ENCODE peak calls at places on chromosomes 13 and 19, in seven cellular contexts. One of them, this sample, is unnamed.

GRCh38 chr13:111037838-111038397 is 77.2 kb upstream of the ARHGEF7 start:
- DNase-seq in tibial nerve: no peak
- DNase-seq in right lobe of liver: no peak
- DNase-seq in H9: no peak
- DNase-seq in K562: no peak
- DNase-seq in tibial artery: no peak
- DNase-seq in neural progenitor cell: no peak
- DNase-seq in this sample: no peak

GRCh38 chr19:47379398-47379938 is 30.4 kb downstream of the DHX34 start:
- DNase-seq in tibial nerve: no peak
- DNase-seq in right lobe of liver: no peak
- DNase-seq in H9: no peak
- DNase-seq in K562: no peak
- DNase-seq in tibial artery: no peak
- DNase-seq in neural progenitor cell: no peak
- DNase-seq in this sample: no peak

GRCh38 chr13:66859078-66859477 is 371.1 kb downstream of the PCDH9 start:
- DNase-seq in tibial nerve: no peak
- DNase-seq in right lobe of liver: no peak
- DNase-seq in H9: no peak
- DNase-seq in K562: no peak
- DNase-seq in tibial artery: no peak
- DNase-seq in neural progenitor cell: no peak
- DNase-seq in this sample: no peak

GRCh38 chr19:737591-738093 is 13.3 kb upstream of the MISP start:
- DNase-seq in tibial nerve: peak; percentile 24
- DNase-seq in right lobe of liver: no peak
- DNase-seq in H9: peak; percentile 81
- DNase-seq in K562: peak; percentile 92
- DNase-seq in tibial artery: no peak
- DNase-seq in neural progenitor cell: peak; percentile 63
- DNase-seq in this sample: peak; percentile 33

GRCh38 chr13:101942535-101943157 is 459.2 kb downstream of the FGF14 start:
- DNase-seq in tibial nerve: no peak
- DNase-seq in right lobe of liver: no peak
- DNase-seq in H9: no peak
- DNase-seq in K562: no peak
- DNase-seq in tibial artery: no peak
- DNase-seq in neural progenitor cell: peak; percentile 49
- DNase-seq in this sample: no peak

GRCh38 chr13:112861876-112862615 is 107.0 kb upstream of the MCF2L start:
- DNase-seq in tibial nerve: no peak
- DNase-seq in right lobe of liver: no peak
- DNase-seq in H9: no peak
- DNase-seq in K562: no peak
- DNase-seq in tibial artery: no peak
- DNase-seq in neural progenitor cell: no peak
- DNase-seq in this sample: no peak

GRCh38 chr13:95698047-95698749 is 21.3 kb downstream of the DNAJC3 start:
- DNase-seq in tibial nerve: no peak
- DNase-seq in right lobe of liver: no peak
- DNase-seq in H9: no peak
- DNase-seq in K562: peak; percentile 14
- DNase-seq in tibial artery: no peak
- DNase-seq in neural progenitor cell: no peak
- DNase-seq in this sample: no peak

GRCh38 chr13:33953203-33953602 is 135.3 kb downstream of the RFC3 start:
- DNase-seq in tibial nerve: no peak
- DNase-seq in right lobe of liver: no peak
- DNase-seq in H9: no peak
- DNase-seq in K562: no peak
- DNase-seq in tibial artery: no peak
- DNase-seq in neural progenitor cell: no peak
- DNase-seq in this sample: no peak

GRCh38 chr13:28866932-28867331 is 46.8 kb downstream of the MTUS2 start:
- DNase-seq in tibial nerve: no peak
- DNase-seq in right lobe of liver: no peak
- DNase-seq in H9: no peak
- DNase-seq in K562: no peak
- DNase-seq in tibial artery: no peak
- DNase-seq in neural progenitor cell: no peak
- DNase-seq in this sample: no peak

GRCh38 chr19:8214802-8215201 is 5.6 kb downstream of the CERS4 start:
- DNase-seq in tibial nerve: no peak
- DNase-seq in right lobe of liver: no peak
- DNase-seq in H9: no peak
- DNase-seq in K562: no peak
- DNase-seq in tibial artery: no peak
- DNase-seq in neural progenitor cell: no peak
- DNase-seq in this sample: no peak

GRCh38 chr13:97967948-97968347 is 14.5 kb downstream of the IPO5 start:
- DNase-seq in tibial nerve: peak; percentile 29
- DNase-seq in right lobe of liver: no peak
- DNase-seq in H9: no peak
- DNase-seq in K562: no peak
- DNase-seq in tibial artery: no peak
- DNase-seq in neural progenitor cell: no peak
- DNase-seq in this sample: no peak

GRCh38 chr13:91181892-91182291 is 165.6 kb upstream of the MIR17HG start:
- DNase-seq in tibial nerve: no peak
- DNase-seq in right lobe of liver: no peak
- DNase-seq in H9: no peak
- DNase-seq in K562: no peak
- DNase-seq in tibial artery: no peak
- DNase-seq in neural progenitor cell: no peak
- DNase-seq in this sample: no peak

GRCh38 chr13:74920945-74921725 is 560.8 kb downstream of the TBC1D4 start:
- DNase-seq in tibial nerve: no peak
- DNase-seq in right lobe of liver: no peak
- DNase-seq in H9: no peak
- DNase-seq in K562: peak; percentile 5
- DNase-seq in tibial artery: no peak
- DNase-seq in neural progenitor cell: no peak
- DNase-seq in this sample: no peak

GRCh38 chr19:50794778-50795664 is 4.8 kb downstream of the ACP4 start:
- DNase-seq in tibial nerve: no peak
- DNase-seq in right lobe of liver: no peak
- DNase-seq in H9: no peak
- DNase-seq in K562: peak; percentile 59
- DNase-seq in tibial artery: no peak
- DNase-seq in neural progenitor cell: no peak
- DNase-seq in this sample: no peak

GRCh38 chr13:45527699-45528462 is 63.1 kb downstream of the COG3 start:
- DNase-seq in tibial nerve: no peak
- DNase-seq in right lobe of liver: no peak
- DNase-seq in H9: no peak
- DNase-seq in K562: no peak
- DNase-seq in tibial artery: no peak
- DNase-seq in neural progenitor cell: no peak
- DNase-seq in this sample: no peak

GRCh38 chr13:93227906-93228801 is 1.5 kb downstream of the GPC6 start:
- DNase-seq in tibial nerve: peak; percentile 51
- DNase-seq in right lobe of liver: peak; percentile 74
- DNase-seq in H9: peak; percentile 78
- DNase-seq in K562: peak; percentile 69
- DNase-seq in tibial artery: peak; percentile 86
- DNase-seq in neural progenitor cell: peak; percentile 93
- DNase-seq in this sample: no peak

GRCh38 chr19:48351341-48351752 is 12.4 kb downstream of the TMEM143 start:
- DNase-seq in tibial nerve: peak; percentile 57
- DNase-seq in right lobe of liver: peak; percentile 72
- DNase-seq in H9: peak; percentile 84
- DNase-seq in K562: peak; percentile 86
- DNase-seq in tibial artery: no peak
- DNase-seq in neural progenitor cell: peak; percentile 81
- DNase-seq in this sample: peak; percentile 57

GRCh38 chr19:36997843-36998235 is 80.4 kb upstream of the ZNF420 start:
- DNase-seq in tibial nerve: no peak
- DNase-seq in right lobe of liver: no peak
- DNase-seq in H9: no peak
- DNase-seq in K562: no peak
- DNase-seq in tibial artery: no peak
- DNase-seq in neural progenitor cell: no peak
- DNase-seq in this sample: no peak
- H3K9me3 ChIP-seq in tibial nerve: no peaks in the 10 kb centered on the region
- H3K9me3 ChIP-seq in right lobe of liver: peaks cover 3% of the 10 kb centered on the region
- H3K9me3 ChIP-seq in H9: peaks cover 54% of the 10 kb centered on the region
- H3K9me3 ChIP-seq in K562: no peaks in the 10 kb centered on the region
- H3K9me3 ChIP-seq in tibial artery: no peaks in the 10 kb centered on the region
- H3K9me3 ChIP-seq in neural progenitor cell: peaks cover 37% of the 10 kb centered on the region
- H3K9me3 ChIP-seq in this sample: peaks cover 12% of the 10 kb centered on the region

DNA sequence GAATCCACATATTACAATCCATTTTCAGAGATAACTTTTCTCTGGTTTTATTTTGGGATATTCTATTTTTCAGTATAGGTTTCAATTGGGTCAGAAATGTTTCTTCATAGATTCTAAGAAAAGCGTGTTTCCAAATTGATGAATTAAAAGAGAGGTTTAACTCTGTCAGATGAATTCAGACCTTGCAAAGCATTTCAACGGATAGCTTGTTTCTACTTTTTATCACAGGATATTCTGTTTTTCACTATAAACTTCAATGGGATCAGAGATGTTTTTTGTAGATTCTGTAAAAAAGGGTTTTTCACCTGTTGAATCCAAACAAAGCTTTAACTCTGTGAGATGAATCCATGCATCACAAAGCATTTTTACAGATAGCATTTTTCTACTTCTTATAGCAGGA is 1498.1 kb downstream of the UQCRFS1 start:
- DNase-seq in tibial nerve: no peak
- DNase-seq in right lobe of liver: no peak
- DNase-seq in H9: no peak
- DNase-seq in K562: no peak
- DNase-seq in tibial artery: no peak
- DNase-seq in neural progenitor cell: no peak
- DNase-seq in this sample: no peak
- H3K9me3 ChIP-seq in tibial nerve: no peaks in the 10 kb centered on the region
- H3K9me3 ChIP-seq in right lobe of liver: no peaks in the 10 kb centered on the region
- H3K9me3 ChIP-seq in H9: peaks cover 90% of the 10 kb centered on the region
- H3K9me3 ChIP-seq in K562: no peaks in the 10 kb centered on the region
- H3K9me3 ChIP-seq in tibial artery: peaks cover 2% of the 10 kb centered on the region
- H3K9me3 ChIP-seq in neural progenitor cell: peaks cover 21% of the 10 kb centered on the region
- H3K9me3 ChIP-seq in this sample: peaks cover 2% of the 10 kb centered on the region

DNA sequence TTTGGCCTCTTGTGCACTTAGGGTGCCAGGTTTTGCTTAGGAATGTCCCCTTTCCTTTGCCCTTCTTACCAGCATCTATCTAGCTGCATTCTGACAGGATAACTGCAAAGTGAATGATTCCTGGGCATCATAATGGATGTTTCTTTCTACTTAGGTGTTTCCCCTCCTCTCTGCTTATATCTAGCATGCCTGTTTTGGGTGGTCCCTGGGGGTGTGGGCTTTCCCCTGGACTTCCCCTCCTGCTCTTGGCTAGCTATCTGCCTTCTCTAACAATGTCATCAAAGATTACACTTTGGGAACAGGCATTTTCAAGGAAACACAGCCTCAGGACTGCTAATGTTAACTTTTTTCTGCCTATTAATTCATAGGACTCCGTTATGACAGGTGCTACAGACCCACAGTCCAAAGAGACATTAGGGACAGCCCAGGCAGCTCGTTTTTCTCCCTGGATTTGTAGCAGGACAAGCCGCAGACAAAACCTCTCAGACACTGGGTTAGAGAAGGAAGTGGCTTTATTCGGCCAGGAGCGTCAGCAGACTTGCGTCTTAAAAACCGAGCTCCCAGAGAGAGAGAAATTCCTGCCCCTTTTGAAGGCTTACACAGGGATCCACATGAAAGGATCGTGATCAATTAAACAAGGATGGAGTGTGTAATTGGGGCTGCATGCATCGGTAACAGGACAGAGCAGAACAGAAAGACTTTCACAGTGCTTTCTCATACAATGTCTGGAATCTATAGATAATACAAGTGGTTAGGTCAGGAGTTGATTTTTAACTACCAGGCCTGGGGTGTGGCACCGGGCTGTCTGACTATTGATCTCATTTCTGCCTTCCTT is 17.3 kb downstream of the ZNF700 start:
- DNase-seq in tibial nerve: no peak
- DNase-seq in right lobe of liver: no peak
- DNase-seq in H9: no peak
- DNase-seq in K562: no peak
- DNase-seq in tibial artery: no peak
- DNase-seq in neural progenitor cell: no peak
- DNase-seq in this sample: no peak
- H3K9me3 ChIP-seq in tibial nerve: no peaks in the 10 kb centered on the region
- H3K9me3 ChIP-seq in right lobe of liver: peaks cover 4% of the 10 kb centered on the region
- H3K9me3 ChIP-seq in H9: peaks cover 56% of the 10 kb centered on the region
- H3K9me3 ChIP-seq in K562: peaks cover 47% of the 10 kb centered on the region
- H3K9me3 ChIP-seq in tibial artery: peaks cover 7% of the 10 kb centered on the region
- H3K9me3 ChIP-seq in neural progenitor cell: peaks cover 43% of the 10 kb centered on the region
- H3K9me3 ChIP-seq in this sample: peaks cover 44% of the 10 kb centered on the region

GRCh38 chr19:19719798-19720197 is 13.1 kb downstream of the ZNF14 start:
- DNase-seq in tibial nerve: no peak
- DNase-seq in right lobe of liver: no peak
- DNase-seq in H9: no peak
- DNase-seq in K562: no peak
- DNase-seq in tibial artery: no peak
- DNase-seq in neural progenitor cell: no peak
- DNase-seq in this sample: no peak

DNA sequence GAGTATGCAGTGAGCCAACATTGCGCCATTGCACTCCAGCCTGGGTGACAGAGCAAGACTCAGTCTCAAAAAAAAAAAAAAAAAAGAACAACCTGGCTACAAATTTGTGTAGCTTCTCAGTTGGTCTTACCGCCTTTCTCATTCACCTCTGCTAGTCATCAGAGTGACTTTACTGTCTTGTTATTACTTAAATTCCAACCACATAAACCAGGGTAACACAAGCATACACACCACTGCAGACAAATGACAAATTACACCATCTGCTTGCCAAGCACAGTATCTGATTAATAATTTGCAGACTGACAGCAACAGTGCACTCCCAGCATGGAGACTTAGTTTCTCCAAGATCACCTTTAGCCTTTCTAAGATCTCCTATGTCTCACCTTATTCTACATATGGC is 11.0 kb downstream of the ZNF14 start:
- DNase-seq in tibial nerve: no peak
- DNase-seq in right lobe of liver: no peak
- DNase-seq in H9: no peak
- DNase-seq in K562: no peak
- DNase-seq in tibial artery: no peak
- DNase-seq in neural progenitor cell: no peak
- DNase-seq in this sample: no peak
- H3K9me3 ChIP-seq in tibial nerve: no peaks in the 10 kb centered on the region
- H3K9me3 ChIP-seq in right lobe of liver: peaks cover 5% of the 10 kb centered on the region
- H3K9me3 ChIP-seq in H9: peaks cover 21% of the 10 kb centered on the region
- H3K9me3 ChIP-seq in K562: peaks cover 5% of the 10 kb centered on the region
- H3K9me3 ChIP-seq in tibial artery: peaks cover 16% of the 10 kb centered on the region
- H3K9me3 ChIP-seq in neural progenitor cell: peaks cover 46% of the 10 kb centered on the region
- H3K9me3 ChIP-seq in this sample: peaks cover 24% of the 10 kb centered on the region

GRCh38 chr19:43858174-43858573 is 31.1 kb downstream of the ZNF283 start:
- DNase-seq in tibial nerve: no peak
- DNase-seq in right lobe of liver: no peak
- DNase-seq in H9: no peak
- DNase-seq in K562: no peak
- DNase-seq in tibial artery: no peak
- DNase-seq in neural progenitor cell: no peak
- DNase-seq in this sample: no peak
- H3K9me3 ChIP-seq in tibial nerve: no peaks in the 10 kb centered on the region
- H3K9me3 ChIP-seq in right lobe of liver: peaks cover 16% of the 10 kb centered on the region
- H3K9me3 ChIP-seq in H9: peaks cover 37% of the 10 kb centered on the region
- H3K9me3 ChIP-seq in K562: peaks cover 3% of the 10 kb centered on the region
- H3K9me3 ChIP-seq in tibial artery: peaks cover 17% of the 10 kb centered on the region
- H3K9me3 ChIP-seq in neural progenitor cell: peaks cover 36% of the 10 kb centered on the region
- H3K9me3 ChIP-seq in this sample: peaks cover 17% of the 10 kb centered on the region